ENCODE peak calls at places on chromosomes 3 and 15, in four cellular contexts. One of them, this sample, is unnamed.

GRCh38 chr15:72934006-72934405 is 118.3 kb upstream of the NEO1 start:
- DNase-seq in AG04449: no peak
- DNase-seq in kidney epithelial cell: no peak
- DNase-seq in HFF-Myc: no peak
- DNase-seq in this sample: peak; percentile 10

GRCh38 chr3:100104817-100105413 is 9.4 kb downstream of the FILIP1L start:
- DNase-seq in kidney epithelial cell: no peak
- DNase-seq in AG04449: no peak
- DNase-seq in HFF-Myc: no peak
- DNase-seq in this sample: no peak

GRCh38 chr15:66877558-66878285 is 175.7 kb downstream of the SMAD6 start:
- DNase-seq in kidney epithelial cell: no peak
- DNase-seq in AG04449: no peak
- DNase-seq in HFF-Myc: no peak
- DNase-seq in this sample: no peak

GRCh38 chr3:195087321-195087720 is 183.6 kb downstream of the XXYLT1 start:
- DNase-seq in kidney epithelial cell: no peak
- DNase-seq in HFF-Myc: no peak
- DNase-seq in AG04449: no peak
- DNase-seq in this sample: no peak

GRCh38 chr3:109532257-109533216 is 195.2 kb upstream of the DPPA4 start:
- DNase-seq in AG04449: peak; percentile 1
- DNase-seq in HFF-Myc: peak; percentile 12
- DNase-seq in kidney epithelial cell: no peak
- DNase-seq in this sample: peak; percentile 11

GRCh38 chr3:69649120-69649519 is 90.1 kb upstream of the MITF start:
- DNase-seq in AG04449: no peak
- DNase-seq in kidney epithelial cell: peak; percentile 42
- DNase-seq in HFF-Myc: no peak
- DNase-seq in this sample: no peak

GRCh38 chr3:57877116-57877515 is 121.0 kb downstream of the SLMAP start:
- DNase-seq in kidney epithelial cell: no peak
- DNase-seq in HFF-Myc: no peak
- DNase-seq in AG04449: no peak
- DNase-seq in this sample: no peak

GRCh38 chr3:169365993-169366915 is 297.3 kb downstream of the MECOM start:
- DNase-seq in AG04449: no peak
- DNase-seq in HFF-Myc: no peak
- DNase-seq in kidney epithelial cell: no peak
- DNase-seq in this sample: no peak

GRCh38 chr3:155639462-155640055 is 105.3 kb downstream of the PLCH1 start:
- DNase-seq in HFF-Myc: no peak
- DNase-seq in kidney epithelial cell: no peak
- DNase-seq in AG04449: no peak
- DNase-seq in this sample: no peak

GRCh38 chr15:97728791-97729190 is 231.7 kb upstream of the ARRDC4 start:
- DNase-seq in HFF-Myc: no peak
- DNase-seq in kidney epithelial cell: no peak
- DNase-seq in AG04449: no peak
- DNase-seq in this sample: no peak

GRCh38 chr3:32297366-32297765 is 58.9 kb downstream of the CMTM8 start:
- DNase-seq in HFF-Myc: no peak
- DNase-seq in AG04449: no peak
- DNase-seq in kidney epithelial cell: no peak
- DNase-seq in this sample: no peak

GRCh38 chr3:115399751-115400150 is 223.6 kb upstream of the GAP43 start:
- DNase-seq in HFF-Myc: no peak
- DNase-seq in kidney epithelial cell: no peak
- DNase-seq in AG04449: no peak
- DNase-seq in this sample: no peak

GRCh38 chr3:46797486-46797885 is 65.8 kb downstream of the MYL3 start:
- DNase-seq in AG04449: no peak
- DNase-seq in HFF-Myc: no peak
- DNase-seq in kidney epithelial cell: no peak
- DNase-seq in this sample: no peak

GRCh38 chr3:102662223-102662622 is 227.4 kb downstream of the ZPLD1 start:
- DNase-seq in AG04449: no peak
- DNase-seq in kidney epithelial cell: no peak
- DNase-seq in HFF-Myc: no peak
- DNase-seq in this sample: no peak

GRCh38 chr3:52289747-52290595 is 2.3 kb downstream of the GLYCTK start:
- DNase-seq in HFF-Myc: no peak
- DNase-seq in kidney epithelial cell: no peak
- DNase-seq in AG04449: no peak
- DNase-seq in this sample: no peak

GRCh38 chr3:124138148-124138547 is 146.2 kb upstream of the ROPN1 start:
- DNase-seq in kidney epithelial cell: no peak
- DNase-seq in AG04449: no peak
- DNase-seq in HFF-Myc: no peak
- DNase-seq in this sample: no peak

GRCh38 chr15:84604804-84605203 is 4.0 kb downstream of the ZSCAN2 start:
- DNase-seq in kidney epithelial cell: no peak
- DNase-seq in AG04449: no peak
- DNase-seq in HFF-Myc: no peak
- DNase-seq in this sample: no peak

GRCh38 chr3:42031808-42032475 is 59.2 kb upstream of the TRAK1 start:
- DNase-seq in AG04449: no peak
- DNase-seq in HFF-Myc: no peak
- DNase-seq in kidney epithelial cell: no peak
- DNase-seq in this sample: no peak

GRCh38 chr3:157175678-157176077 is 15.7 kb upstream of the CCNL1 start:
- DNase-seq in kidney epithelial cell: no peak
- DNase-seq in HFF-Myc: no peak
- DNase-seq in AG04449: no peak
- DNase-seq in this sample: no peak

GRCh38 chr15:101844916-101845315 is 32.9 kb downstream of the OR4F15 start:
- DNase-seq in AG04449: no peak
- DNase-seq in kidney epithelial cell: no peak
- DNase-seq in HFF-Myc: no peak
- DNase-seq in this sample: no peak

GRCh38 chr3:111610189-111610588 is 15.0 kb upstream of the ZBED2 start:
- DNase-seq in AG04449: no peak
- DNase-seq in kidney epithelial cell: no peak
- DNase-seq in HFF-Myc: no peak
- DNase-seq in this sample: no peak

GRCh38 chr3:51929420-51930003 is 12.2 kb downstream of the RRP9 start:
- DNase-seq in kidney epithelial cell: no peak
- DNase-seq in AG04449: no peak
- DNase-seq in HFF-Myc: no peak
- DNase-seq in this sample: no peak

GRCh38 chr3:107476462-107476861 is 46.3 kb upstream of the BBX start:
- DNase-seq in kidney epithelial cell: no peak
- DNase-seq in HFF-Myc: no peak
- DNase-seq in AG04449: no peak
- DNase-seq in this sample: no peak

GRCh38 chr3:36909666-36910065 is 35.2 kb downstream of the TRANK1 start:
- DNase-seq in HFF-Myc: no peak
- DNase-seq in AG04449: no peak
- DNase-seq in kidney epithelial cell: no peak
- DNase-seq in this sample: no peak

GRCh38 chr15:74489518-74490338 is 28.8 kb upstream of the UBL7 start:
- DNase-seq in AG04449: no peak
- DNase-seq in HFF-Myc: peak; percentile 19
- DNase-seq in kidney epithelial cell: no peak
- DNase-seq in this sample: no peak
- H3K4me3 ChIP-seq in AG04449: no peak overlapping the region
- H3K4me3 ChIP-seq in HFF-Myc: no peak overlapping the region
- H3K4me3 ChIP-seq in kidney epithelial cell: no peak overlapping the region
- H3K4me3 ChIP-seq in this sample: no peak overlapping the region

GRCh38 chr3:26280517-26280916 is 342.1 kb upstream of the LRRC3B start:
- DNase-seq in kidney epithelial cell: no peak
- DNase-seq in AG04449: no peak
- DNase-seq in HFF-Myc: no peak
- DNase-seq in this sample: no peak
- TF ChIP-seq CTCF in kidney epithelial cell: peak; percentile 17
- TF ChIP-seq CTCF in AG04449: no peak
- TF ChIP-seq CTCF in HFF-Myc: no peak
- TF ChIP-seq CTCF in this sample: no peak

GRCh38 chr15:91853968-91854943 is 748 bp downstream of the SLCO3A1 start:
- DNase-seq in AG04449: no peak
- DNase-seq in HFF-Myc: no peak
- DNase-seq in kidney epithelial cell: no peak
- DNase-seq in this sample: no peak

GRCh38 chr15:91855684-91856553 is 2.4 kb downstream of the SLCO3A1 start:
- DNase-seq in HFF-Myc: no peak
- DNase-seq in AG04449: no peak
- DNase-seq in kidney epithelial cell: no peak
- DNase-seq in this sample: no peak

GRCh38 chr15:91853501-91853967 is at the start of gene SLCO3A1:
- DNase-seq in HFF-Myc: no peak
- DNase-seq in AG04449: no peak
- DNase-seq in kidney epithelial cell: no peak
- DNase-seq in this sample: no peak

GRCh38 chr15:91855241-91855640 is 1.7 kb downstream of the SLCO3A1 start:
- DNase-seq in AG04449: no peak
- DNase-seq in kidney epithelial cell: no peak
- DNase-seq in HFF-Myc: no peak
- DNase-seq in this sample: no peak

GRCh38 chr15:91852741-91853500 is 587 bp upstream of the SLCO3A1 start:
- DNase-seq in kidney epithelial cell: no peak
- DNase-seq in AG04449: no peak
- DNase-seq in HFF-Myc: no peak
- DNase-seq in this sample: peak; percentile 13
- H3K4me3 ChIP-seq in kidney epithelial cell: peak overlapping the region; percentile 45
- H3K4me3 ChIP-seq in AG04449: peak overlapping the region; percentile 63
- H3K4me3 ChIP-seq in HFF-Myc: peak overlapping the region; percentile 26
- H3K4me3 ChIP-seq in this sample: peak overlapping the region; percentile 56

GRCh38 chr3:153970735-153971347 is 150.3 kb upstream of the ARHGEF26 start:
- DNase-seq in AG04449: no peak
- DNase-seq in HFF-Myc: no peak
- DNase-seq in kidney epithelial cell: no peak
- DNase-seq in this sample: no peak
- TF ChIP-seq CTCF in AG04449: peak; percentile 1
- TF ChIP-seq CTCF in HFF-Myc: peak; percentile 19
- TF ChIP-seq CTCF in kidney epithelial cell: peak; percentile 66
- TF ChIP-seq CTCF in this sample: peak; percentile 32

DNA sequence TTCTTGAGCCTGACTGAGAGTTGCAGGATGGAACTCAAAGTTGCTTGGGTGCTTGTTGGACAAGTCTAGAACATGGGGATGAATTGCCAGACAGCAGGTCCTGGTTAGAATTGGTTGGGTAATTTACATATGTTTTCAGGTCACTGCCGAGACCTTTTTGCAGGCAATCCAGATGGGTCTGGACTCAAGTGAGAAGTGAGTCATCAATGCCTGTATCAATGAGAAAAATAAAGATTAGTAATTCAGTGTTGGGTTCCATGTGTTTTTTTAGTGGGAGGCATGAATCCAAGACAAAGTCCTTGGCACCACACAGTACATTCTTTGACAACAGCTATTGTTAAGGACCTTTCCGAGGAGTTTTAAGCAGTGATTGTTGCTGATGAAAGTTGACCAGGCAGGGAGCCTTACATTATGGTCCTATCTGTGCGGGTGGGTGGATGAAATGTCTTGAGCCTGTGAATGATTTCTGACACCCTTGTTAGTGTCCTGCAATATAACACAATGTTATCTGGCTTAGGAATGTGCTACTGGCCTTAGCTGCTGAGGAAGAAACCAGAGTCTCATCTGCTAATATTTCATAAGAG is 77.7 kb downstream of the CRYGS start:
- DNase-seq in kidney epithelial cell: no peak
- DNase-seq in AG04449: no peak
- DNase-seq in HFF-Myc: no peak
- DNase-seq in this sample: no peak
- H3K4me3 ChIP-seq in kidney epithelial cell: no peak overlapping the region
- H3K4me3 ChIP-seq in AG04449: no peak overlapping the region
- H3K4me3 ChIP-seq in HFF-Myc: no peak overlapping the region
- H3K4me3 ChIP-seq in this sample: no peak overlapping the region

DNA sequence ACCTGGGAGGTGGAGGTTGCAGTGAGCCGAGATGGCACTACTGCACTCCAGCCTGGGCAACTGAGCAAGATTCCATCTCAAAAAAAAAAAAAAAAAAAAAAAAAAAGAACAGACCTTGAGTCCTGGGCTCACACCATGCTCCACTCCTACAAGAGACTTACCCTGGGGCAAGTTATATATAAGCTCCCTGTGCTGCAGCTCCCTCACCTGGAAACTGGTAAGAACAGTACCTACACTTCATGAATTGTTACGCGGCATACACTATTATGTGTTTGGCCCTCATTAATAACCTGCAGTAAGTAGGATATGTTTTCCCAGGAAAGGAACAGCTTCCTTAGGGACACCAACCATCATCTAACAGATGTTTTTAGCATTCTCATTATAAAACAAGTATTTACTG is 119.6 kb downstream of the FMN1 start:
- DNase-seq in HFF-Myc: no peak
- DNase-seq in AG04449: no peak
- DNase-seq in kidney epithelial cell: no peak
- DNase-seq in this sample: no peak
- TF ChIP-seq CTCF in HFF-Myc: no peak
- TF ChIP-seq CTCF in AG04449: no peak
- TF ChIP-seq CTCF in kidney epithelial cell: no peak
- TF ChIP-seq CTCF in this sample: peak; percentile 9

DNA sequence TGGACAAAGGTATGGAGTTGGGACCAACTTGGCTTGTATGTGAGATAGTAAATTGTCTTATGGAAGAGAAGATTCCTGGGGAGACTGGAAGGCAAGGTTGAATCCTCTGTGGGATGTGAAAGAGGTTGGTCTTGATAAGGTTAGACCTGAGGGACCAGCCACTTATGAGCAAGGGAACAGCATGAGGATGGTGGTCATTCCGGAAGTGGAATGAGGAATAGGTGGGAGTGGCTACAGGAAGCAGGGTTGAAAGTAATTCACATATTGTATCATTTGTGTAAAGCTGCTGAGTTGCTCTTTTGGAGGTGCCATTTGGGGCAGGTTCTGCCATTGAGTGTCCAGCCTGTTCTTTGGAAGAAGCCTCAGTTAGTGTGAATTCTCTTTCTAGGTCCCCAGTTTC is 13.2 kb downstream of the USP13 start:
- DNase-seq in HFF-Myc: no peak
- DNase-seq in kidney epithelial cell: no peak
- DNase-seq in AG04449: no peak
- DNase-seq in this sample: no peak
- H3K4me3 ChIP-seq in HFF-Myc: no peak overlapping the region
- H3K4me3 ChIP-seq in kidney epithelial cell: no peak overlapping the region
- H3K4me3 ChIP-seq in AG04449: no peak overlapping the region
- H3K4me3 ChIP-seq in this sample: no peak overlapping the region

GRCh38 chr3:172039352-172040077 is at the start of gene FNDC3B:
- DNase-seq in AG04449: peak; percentile 70
- DNase-seq in kidney epithelial cell: peak; percentile 61
- DNase-seq in HFF-Myc: peak; percentile 83
- DNase-seq in this sample: peak; percentile 82

GRCh38 chr3:172040078-172040975 is 949 bp downstream of the FNDC3B start:
- DNase-seq in kidney epithelial cell: no peak
- DNase-seq in HFF-Myc: no peak
- DNase-seq in AG04449: peak; percentile 51
- DNase-seq in this sample: peak; percentile 55

GRCh38 chr3:172043233-172043632 is 3.9 kb downstream of the FNDC3B start:
- DNase-seq in AG04449: no peak
- DNase-seq in kidney epithelial cell: no peak
- DNase-seq in HFF-Myc: no peak
- DNase-seq in this sample: no peak

GRCh38 chr3:172042136-172042535 is 2.8 kb downstream of the FNDC3B start:
- DNase-seq in kidney epithelial cell: no peak
- DNase-seq in HFF-Myc: no peak
- DNase-seq in AG04449: no peak
- DNase-seq in this sample: no peak

GRCh38 chr3:172040976-172041963 is 1.9 kb downstream of the FNDC3B start:
- DNase-seq in kidney epithelial cell: no peak
- DNase-seq in AG04449: no peak
- DNase-seq in HFF-Myc: no peak
- DNase-seq in this sample: peak; percentile 38
- TF ChIP-seq CTCF in kidney epithelial cell: no peak
- TF ChIP-seq CTCF in AG04449: no peak
- TF ChIP-seq CTCF in HFF-Myc: no peak
- TF ChIP-seq CTCF in this sample: peak; percentile 5

This sample was measured in AG09309.